ENCODE peak calls at places on chromosomes 13 and 19, in seven cellular contexts. One of them, this sample, is unnamed.
A peak's percentile ranks its signal among the peaks of the same experiment; 100 is the strongest.

GRCh38 chr13:51861728-51862300 is at the start of gene CCDC70:
- DNase-seq in breast epithelium: no peak
- DNase-seq in activated T-cell treated with anti-CD3 and anti-CD28 coated beads, Interleukin-2, amount 50 U/mL, for 72 hours: peak; percentile 42
- DNase-seq in anterior cingulate cortex: no peak
- DNase-seq in activated naive CD4-positive, alpha-beta T cell treated with anti-CD3 and anti-CD28 coated beads, Interleukin-2, amount 50 U/mL, for 16 hours: no peak
- DNase-seq in stimulated activated CD4-positive, alpha-beta T cell treated with anti-CD3 and anti-CD28 coated beads, Interleukin-15, amount 100 ng/mL, for 1 hour: no peak
- DNase-seq in GM18507: no peak
- DNase-seq in this sample: no peak

GRCh38 chr13:87057807-87058520 is 613.2 kb upstream of the SLITRK5 start:
- DNase-seq in breast epithelium: no peak
- DNase-seq in activated T-cell treated with anti-CD3 and anti-CD28 coated beads, Interleukin-2, amount 50 U/mL, for 72 hours: no peak
- DNase-seq in anterior cingulate cortex: no peak
- DNase-seq in activated naive CD4-positive, alpha-beta T cell treated with anti-CD3 and anti-CD28 coated beads, Interleukin-2, amount 50 U/mL, for 16 hours: no peak
- DNase-seq in stimulated activated CD4-positive, alpha-beta T cell treated with anti-CD3 and anti-CD28 coated beads, Interleukin-15, amount 100 ng/mL, for 1 hour: no peak
- DNase-seq in GM18507: no peak
- DNase-seq in this sample: no peak

GRCh38 chr19:18646535-18647370 is 9.9 kb downstream of the KLHL26 start:
- DNase-seq in breast epithelium: no peak
- DNase-seq in activated T-cell treated with anti-CD3 and anti-CD28 coated beads, Interleukin-2, amount 50 U/mL, for 72 hours: no peak
- DNase-seq in anterior cingulate cortex: no peak
- DNase-seq in activated naive CD4-positive, alpha-beta T cell treated with anti-CD3 and anti-CD28 coated beads, Interleukin-2, amount 50 U/mL, for 16 hours: no peak
- DNase-seq in stimulated activated CD4-positive, alpha-beta T cell treated with anti-CD3 and anti-CD28 coated beads, Interleukin-15, amount 100 ng/mL, for 1 hour: no peak
- DNase-seq in GM18507: no peak
- DNase-seq in this sample: no peak

GRCh38 chr19:3544742-3545668 is 6.0 kb downstream of the TEKTIP1 start:
- DNase-seq in breast epithelium: no peak
- DNase-seq in activated T-cell treated with anti-CD3 and anti-CD28 coated beads, Interleukin-2, amount 50 U/mL, for 72 hours: peak; percentile 88
- DNase-seq in anterior cingulate cortex: peak; percentile 84
- DNase-seq in activated naive CD4-positive, alpha-beta T cell treated with anti-CD3 and anti-CD28 coated beads, Interleukin-2, amount 50 U/mL, for 16 hours: peak; percentile 77
- DNase-seq in stimulated activated CD4-positive, alpha-beta T cell treated with anti-CD3 and anti-CD28 coated beads, Interleukin-15, amount 100 ng/mL, for 1 hour: peak; percentile 71
- DNase-seq in GM18507: peak; percentile 66
- DNase-seq in this sample: peak; percentile 92

GRCh38 chr13:41311607-41312500 is 787 bp downstream of the NAA16 start:
- DNase-seq in breast epithelium: no peak
- DNase-seq in activated T-cell treated with anti-CD3 and anti-CD28 coated beads, Interleukin-2, amount 50 U/mL, for 72 hours: peak; percentile 65
- DNase-seq in anterior cingulate cortex: peak; percentile 41
- DNase-seq in activated naive CD4-positive, alpha-beta T cell treated with anti-CD3 and anti-CD28 coated beads, Interleukin-2, amount 50 U/mL, for 16 hours: peak; percentile 58
- DNase-seq in stimulated activated CD4-positive, alpha-beta T cell treated with anti-CD3 and anti-CD28 coated beads, Interleukin-15, amount 100 ng/mL, for 1 hour: peak; percentile 37
- DNase-seq in GM18507: no peak
- DNase-seq in this sample: peak; percentile 50

GRCh38 chr13:94710081-94710809 is 2.1 kb downstream of the SOX21 start:
- DNase-seq in breast epithelium: no peak
- DNase-seq in activated T-cell treated with anti-CD3 and anti-CD28 coated beads, Interleukin-2, amount 50 U/mL, for 72 hours: no peak
- DNase-seq in anterior cingulate cortex: no peak
- DNase-seq in activated naive CD4-positive, alpha-beta T cell treated with anti-CD3 and anti-CD28 coated beads, Interleukin-2, amount 50 U/mL, for 16 hours: no peak
- DNase-seq in stimulated activated CD4-positive, alpha-beta T cell treated with anti-CD3 and anti-CD28 coated beads, Interleukin-15, amount 100 ng/mL, for 1 hour: no peak
- DNase-seq in GM18507: no peak
- DNase-seq in this sample: peak; percentile 48

GRCh38 chr13:30806784-30807183 is 71.4 kb downstream of the ALOX5AP start:
- DNase-seq in breast epithelium: no peak
- DNase-seq in activated T-cell treated with anti-CD3 and anti-CD28 coated beads, Interleukin-2, amount 50 U/mL, for 72 hours: no peak
- DNase-seq in anterior cingulate cortex: no peak
- DNase-seq in activated naive CD4-positive, alpha-beta T cell treated with anti-CD3 and anti-CD28 coated beads, Interleukin-2, amount 50 U/mL, for 16 hours: no peak
- DNase-seq in stimulated activated CD4-positive, alpha-beta T cell treated with anti-CD3 and anti-CD28 coated beads, Interleukin-15, amount 100 ng/mL, for 1 hour: no peak
- DNase-seq in GM18507: no peak
- DNase-seq in this sample: no peak

GRCh38 chr19:19537321-19538048 is 580 bp upstream of the CILP2 start:
- DNase-seq in breast epithelium: no peak
- DNase-seq in activated T-cell treated with anti-CD3 and anti-CD28 coated beads, Interleukin-2, amount 50 U/mL, for 72 hours: no peak
- DNase-seq in anterior cingulate cortex: no peak
- DNase-seq in activated naive CD4-positive, alpha-beta T cell treated with anti-CD3 and anti-CD28 coated beads, Interleukin-2, amount 50 U/mL, for 16 hours: no peak
- DNase-seq in stimulated activated CD4-positive, alpha-beta T cell treated with anti-CD3 and anti-CD28 coated beads, Interleukin-15, amount 100 ng/mL, for 1 hour: no peak
- DNase-seq in GM18507: no peak
- DNase-seq in this sample: peak; percentile 71

GRCh38 chr13:102901056-102901455 is 55.2 kb downstream of the ERCC5 start:
- DNase-seq in breast epithelium: no peak
- DNase-seq in activated T-cell treated with anti-CD3 and anti-CD28 coated beads, Interleukin-2, amount 50 U/mL, for 72 hours: no peak
- DNase-seq in anterior cingulate cortex: no peak
- DNase-seq in activated naive CD4-positive, alpha-beta T cell treated with anti-CD3 and anti-CD28 coated beads, Interleukin-2, amount 50 U/mL, for 16 hours: no peak
- DNase-seq in stimulated activated CD4-positive, alpha-beta T cell treated with anti-CD3 and anti-CD28 coated beads, Interleukin-15, amount 100 ng/mL, for 1 hour: no peak
- DNase-seq in GM18507: no peak
- DNase-seq in this sample: no peak

GRCh38 chr13:25860862-25861261 is 191.0 kb downstream of the SHISA2 start:
- DNase-seq in breast epithelium: no peak
- DNase-seq in activated T-cell treated with anti-CD3 and anti-CD28 coated beads, Interleukin-2, amount 50 U/mL, for 72 hours: no peak
- DNase-seq in anterior cingulate cortex: no peak
- DNase-seq in activated naive CD4-positive, alpha-beta T cell treated with anti-CD3 and anti-CD28 coated beads, Interleukin-2, amount 50 U/mL, for 16 hours: no peak
- DNase-seq in stimulated activated CD4-positive, alpha-beta T cell treated with anti-CD3 and anti-CD28 coated beads, Interleukin-15, amount 100 ng/mL, for 1 hour: no peak
- DNase-seq in GM18507: no peak
- DNase-seq in this sample: no peak

GRCh38 chr19:49503582-49503962 is 7.3 kb downstream of the RPS11 start:
- DNase-seq in breast epithelium: no peak
- DNase-seq in activated T-cell treated with anti-CD3 and anti-CD28 coated beads, Interleukin-2, amount 50 U/mL, for 72 hours: no peak
- DNase-seq in anterior cingulate cortex: no peak
- DNase-seq in activated naive CD4-positive, alpha-beta T cell treated with anti-CD3 and anti-CD28 coated beads, Interleukin-2, amount 50 U/mL, for 16 hours: no peak
- DNase-seq in stimulated activated CD4-positive, alpha-beta T cell treated with anti-CD3 and anti-CD28 coated beads, Interleukin-15, amount 100 ng/mL, for 1 hour: no peak
- DNase-seq in GM18507: no peak
- DNase-seq in this sample: no peak